ENCODE peak calls at places on chromosomes 7 and 10, in six cellular contexts. G is neuronal stem cell, Q is mesendoderm, C is H1, O is IMR-90, F is mesenchymal stem cell. S is an unnamed sample.

GRCh38 chr7:92875719-92876118 is 39.3 kb upstream of the CDK6 start:
- DNase-seq in G (no peak), Q (no peak), C (no peak), O (peak), F (no peak), S (no peak)

GRCh38 chr7:1673581-1674102 is 3.6 kb downstream of the ELFN1 start:
- DNase-seq in G (no peak), Q (no peak), C (no peak), O (no peak), F (no peak), S (no peak)

GRCh38 chr10:110820321-110820814 is 51.4 kb upstream of the PDCD4 start:
- DNase-seq in G (no peak), Q (no peak), C (no peak), O (no peak), F (no peak), S (no peak)

GRCh38 chr7:26863504-26864308 is 684 bp downstream of the SKAP2 start:
- DNase-seq in G (no peak), Q (no peak), C (no peak), O (peak), F (peak), S (no peak)

GRCh38 chr7:124898523-124898922 is 31.1 kb downstream of the POT1 start:
- DNase-seq in G (no peak), Q (no peak), C (no peak), O (peak), F (peak), S (no peak)

GRCh38 chr7:47491637-47492036 is 90.3 kb downstream of the TNS3 start:
- DNase-seq in G (no peak), Q (no peak), C (no peak), O (no peak), F (no peak), S (no peak)

GRCh38 chr7:70647801-70648491 is 484.0 kb upstream of the GALNT17 start:
- DNase-seq in G (no peak), Q (peak), C (no peak), O (peak), F (peak), S (no peak)

GRCh38 chr10:3126741-3127342 is 45.7 kb downstream of the PITRM1 start:
- DNase-seq in G (no peak), Q (peak), C (no peak), O (no peak), F (peak), S (no peak)

GRCh38 chr10:86387221-86387794 is 20.7 kb upstream of the GRID1 start:
- DNase-seq in G (no peak), Q (no peak), C (no peak), O (no peak), F (no peak), S (no peak)

GRCh38 chr10:71059059-71059818 is 153.1 kb upstream of the UNC5B start:
- DNase-seq in G (no peak), Q (no peak), C (no peak), O (no peak), F (no peak), S (no peak)

GRCh38 chr7:136294977-136295376 is 317.8 kb upstream of the MTPN start:
- DNase-seq in G (no peak), Q (peak), C (no peak), O (no peak), F (no peak), S (no peak)

GRCh38 chr10:43316516-43316915 is 49.7 kb upstream of the RASGEF1A start:
- DNase-seq in G (no peak), Q (no peak), C (no peak), O (no peak), F (no peak), S (no peak)

GRCh38 chr10:45373783-45374450 is at the start of gene ALOX5:
- DNase-seq in G (peak), Q (peak), C (no peak), O (no peak), F (no peak), S (peak)

GRCh38 chr10:10489086-10489485 is 528.6 kb upstream of the CELF2 start:
- DNase-seq in G (no peak), Q (no peak), C (no peak), O (no peak), F (no peak), S (no peak)

GRCh38 chr10:627032-627992 is 62.2 kb downstream of the DIP2C start:
- DNase-seq in G (no peak), Q (no peak), C (no peak), O (no peak), F (no peak), S (no peak)

GRCh38 chr10:127964644-127965043 is 57.7 kb downstream of the PTPRE start:
- DNase-seq in G (no peak), Q (no peak), C (no peak), O (no peak), F (no peak), S (peak)

GRCh38 chr7:4138866-4139265 is 543.2 kb upstream of the FOXK1 start:
- DNase-seq in G (no peak), Q (no peak), C (no peak), O (no peak), F (no peak), S (no peak)

GRCh38 chr7:106071999-106072714 is 40.0 kb downstream of the SYPL1 start:
- DNase-seq in G (no peak), Q (peak), C (no peak), O (no peak), F (no peak), S (no peak)

GRCh38 chr10:123144697-123145541 is 3.0 kb upstream of the HMX2 start:
- DNase-seq in G (peak), Q (peak), C (no peak), O (no peak), F (no peak), S (peak)

GRCh38 chr7:88040694-88041093 is 106.6 kb downstream of the ADAM22 start:
- DNase-seq in G (no peak), Q (peak), C (no peak), O (no peak), F (no peak), S (no peak)

GRCh38 chr10:71222541-71223364 is 10.4 kb downstream of the UNC5B start:
- DNase-seq in G (no peak), Q (peak), C (no peak), O (peak), F (peak), S (peak)

GRCh38 chr7:27170936-27171635 is 3.0 kb downstream of the HOXA10 start:
- DNase-seq in G (no peak), Q (peak), C (no peak), O (no peak), F (peak), S (peak)

GRCh38 chr7:130904792-130905191 is 170.8 kb upstream of the KLF14 start:
- DNase-seq in G (no peak), Q (no peak), C (no peak), O (peak), F (peak), S (no peak)

GRCh38 chr7:141674201-141674671 is 27.7 kb downstream of the DENND11 start:
- DNase-seq in G (peak), Q (peak), C (peak), O (no peak), F (no peak), S (peak)

GRCh38 chr10:76085773-76086570 is 654.5 kb downstream of the LRMDA start:
- DNase-seq in G (no peak), Q (no peak), C (no peak), O (no peak), F (peak), S (no peak)

GRCh38 chr10:76082956-76083355 is 651.5 kb downstream of the LRMDA start:
- DNase-seq in G (peak), Q (peak), C (peak), O (peak), F (peak), S (peak)

GRCh38 chr10:76089626-76090185 is 658.3 kb downstream of the LRMDA start:
- DNase-seq in G (no peak), Q (no peak), C (no peak), O (no peak), F (no peak), S (no peak)

GRCh38 chr10:76085002-76085401 is 653.6 kb downstream of the LRMDA start:
- DNase-seq in G (no peak), Q (no peak), C (no peak), O (no peak), F (no peak), S (no peak)

GRCh38 chr10:76086571-76087260 is 655.3 kb downstream of the LRMDA start:
- DNase-seq in G (no peak), Q (peak), C (no peak), O (peak), F (peak), S (peak)
- H3K9ac ChIP-seq in G (no peak), Q (no peak), C (no peak), O (no peak), F (peak), S (no peak)

GRCh38 chr10:8056891-8057331 is 2.4 kb downstream of the GATA3 start:
- DNase-seq in G (peak), Q (no peak), C (no peak), O (no peak), F (peak), S (no peak)

GRCh38 chr10:8055420-8056349 is 1.2 kb downstream of the GATA3 start:
- DNase-seq in G (peak), Q (no peak), C (no peak), O (no peak), F (no peak), S (no peak)

GRCh38 chr10:8054498-8055407 is at the start of gene GATA3:
- DNase-seq in G (peak), Q (peak), C (no peak), O (peak), F (peak), S (peak)

GRCh38 chr10:8057636-8058273 is 3.3 kb downstream of the GATA3 start:
- DNase-seq in G (peak), Q (peak), C (no peak), O (no peak), F (peak), S (no peak)

DNA sequence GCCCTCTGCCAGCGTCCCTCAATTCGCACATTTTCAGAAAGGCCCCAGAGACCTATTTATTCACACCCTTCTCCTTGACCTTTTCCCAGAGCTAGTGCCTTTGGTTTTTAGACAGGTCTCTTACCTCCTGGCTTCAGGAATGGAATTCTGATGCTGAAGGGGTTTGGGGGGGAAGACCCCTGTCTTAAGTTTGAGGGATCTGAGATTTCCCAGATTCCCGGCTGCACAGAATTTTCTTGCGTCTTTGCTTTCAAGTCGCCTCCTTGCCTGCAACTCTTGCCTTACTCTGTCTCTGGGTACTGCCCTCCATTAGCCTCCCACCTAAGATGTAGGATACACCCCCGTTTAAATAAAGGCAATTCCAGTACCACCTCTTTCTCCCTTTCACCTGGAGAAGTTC is 1.9 kb downstream of the GATA3 start:
- DNase-seq in G (peak), Q (no peak), C (no peak), O (no peak), F (no peak), S (no peak)
- H3K4ac ChIP-seq in G (no peak), Q (peak), C (no peak), O (no peak), F (no peak), S (no peak)

GRCh38 chr10:17412323-17412722 is 42.1 kb downstream of the ST8SIA6 start:
- DNase-seq in G (no peak), Q (peak), C (no peak), O (no peak), F (no peak), S (peak)
- H2BK15ac ChIP-seq in G (no peak), Q (no peak), C (no peak), O (no peak), F (no peak), S (no peak)

GRCh38 chr10:29403208-29403607 is 114.3 kb downstream of the LYZL1 start:
- DNase-seq in G (no peak), Q (no peak), C (no peak), O (no peak), F (no peak), S (no peak)
- H3K9ac ChIP-seq in G (no peak), Q (no peak), C (no peak), O (no peak), F (no peak), S (no peak)

GRCh38 chr10:99913831-99914235 is 95.9 kb downstream of the DNMBP start:
- DNase-seq in G (peak), Q (peak), C (peak), O (no peak), F (no peak), S (peak)

GRCh38 chr10:99914236-99914635 is 95.5 kb downstream of the DNMBP start:
- DNase-seq in G (no peak), Q (no peak), C (no peak), O (no peak), F (peak), S (no peak)

GRCh38 chr10:99915414-99915813 is 94.3 kb downstream of the DNMBP start:
- DNase-seq in G (no peak), Q (no peak), C (no peak), O (no peak), F (no peak), S (no peak)

GRCh38 chr10:99917963-99918825 is 91.6 kb downstream of the DNMBP start:
- DNase-seq in G (peak), Q (peak), C (peak), O (peak), F (peak), S (peak)

GRCh38 chr10:99916776-99917175 is 93.0 kb downstream of the DNMBP start:
- DNase-seq in G (no peak), Q (no peak), C (no peak), O (no peak), F (no peak), S (no peak)
- H3K4ac ChIP-seq in G (no peak), Q (peak), C (no peak), O (no peak), F (no peak), S (no peak)

GRCh38 chr7:116809636-116810266 is 52.6 kb upstream of the CAPZA2 start:
- DNase-seq in G (peak), Q (peak), C (no peak), O (peak), F (peak), S (no peak)

GRCh38 chr7:116811768-116812167 is 50.6 kb upstream of the CAPZA2 start:
- DNase-seq in G (no peak), Q (no peak), C (no peak), O (no peak), F (no peak), S (no peak)

GRCh38 chr7:116812905-116813304 is 49.5 kb upstream of the CAPZA2 start:
- DNase-seq in G (no peak), Q (no peak), C (no peak), O (no peak), F (no peak), S (no peak)

GRCh38 chr7:116807011-116807560 is 55.3 kb upstream of the CAPZA2 start:
- DNase-seq in G (no peak), Q (no peak), C (no peak), O (no peak), F (no peak), S (no peak)

DNA sequence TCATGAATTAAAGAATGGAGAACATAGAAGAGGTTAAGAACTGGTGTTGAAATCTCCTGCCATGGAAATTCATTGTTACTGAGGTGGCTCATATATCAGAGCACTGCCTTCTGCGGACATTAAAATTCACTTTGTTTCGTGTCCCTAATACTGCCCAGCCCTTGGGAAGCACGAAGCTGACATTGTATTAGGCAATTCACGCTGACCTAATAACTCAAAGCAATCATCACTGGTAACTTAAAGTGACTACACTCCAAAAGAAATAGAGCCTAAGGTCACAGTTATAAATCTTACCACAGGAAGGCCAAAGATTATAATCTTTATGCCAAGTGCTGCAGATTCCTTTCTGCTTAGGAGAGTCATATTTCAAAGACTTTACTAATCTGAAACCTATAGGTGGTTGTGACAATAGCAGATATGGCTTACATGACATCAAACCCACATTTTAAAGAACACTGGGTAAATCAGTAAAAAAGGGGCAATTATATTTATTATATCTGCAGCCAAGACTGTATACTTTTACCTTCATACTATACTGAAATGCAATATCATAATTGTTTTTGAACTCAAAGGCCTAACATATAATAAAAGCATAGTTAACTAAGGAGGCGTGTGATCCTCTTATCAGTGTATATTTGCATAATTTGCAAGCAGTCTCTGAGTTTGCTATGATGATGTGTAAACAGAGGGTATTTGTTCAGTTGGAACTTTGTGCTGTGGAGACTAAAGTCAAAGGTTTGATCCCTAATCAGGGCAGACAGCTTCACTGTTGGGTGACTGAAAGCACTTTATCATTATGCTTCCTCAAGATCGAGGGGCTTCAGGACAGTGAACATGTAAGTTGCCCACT is 51.9 kb upstream of the CAPZA2 start:
- DNase-seq in G (no peak), Q (peak), C (no peak), O (no peak), F (peak), S (no peak)
- H2BK15ac ChIP-seq in G (no peak), Q (no peak), C (no peak), O (no peak), F (no peak), S (no peak)

DNA sequence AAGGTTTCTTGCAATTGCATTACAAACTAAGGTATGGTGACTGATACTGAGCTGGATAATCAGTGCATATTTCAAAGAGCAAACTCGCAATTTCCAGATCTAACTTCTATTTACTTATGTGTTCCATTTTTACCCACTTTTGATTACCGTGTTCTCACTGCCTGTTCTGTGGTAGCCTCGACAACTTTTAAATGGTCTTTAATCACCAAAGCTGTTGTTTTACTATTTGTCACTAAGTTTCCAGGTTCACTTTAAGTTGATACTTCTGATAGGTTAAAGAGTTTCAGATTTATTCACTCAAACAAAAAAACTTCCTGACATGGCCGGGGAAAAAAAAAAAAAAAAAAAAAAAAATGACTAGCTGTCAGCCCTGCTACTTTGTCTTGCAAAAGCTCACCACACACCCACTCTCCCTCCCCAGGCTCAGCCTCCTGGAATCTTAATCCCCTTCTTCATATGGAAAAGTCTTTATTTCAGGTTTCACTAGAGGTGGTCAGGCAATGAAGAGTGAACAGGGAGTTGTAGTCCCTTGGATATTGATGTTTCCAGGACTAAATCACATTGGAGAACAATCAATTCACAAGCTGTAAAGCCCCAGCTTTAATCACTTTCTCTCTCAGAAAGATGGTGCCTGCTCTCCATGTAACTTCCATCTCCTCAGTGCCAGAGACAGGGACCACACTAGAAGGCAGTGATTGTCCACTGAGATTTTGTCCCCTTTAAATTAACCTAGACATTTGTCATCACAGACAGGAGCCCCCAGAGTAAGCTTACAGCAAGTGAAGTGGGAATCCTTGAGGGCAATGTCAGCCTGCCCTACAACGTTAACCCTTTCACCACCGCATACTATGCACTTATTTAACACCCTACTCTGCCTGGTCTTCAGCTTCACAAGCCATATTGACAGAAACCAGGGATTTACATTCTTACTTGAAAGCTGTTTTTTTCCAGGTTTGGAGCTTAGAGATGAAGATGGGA is 749.1 kb upstream of the SORCS1 start:
- DNase-seq in G (peak), Q (peak), C (no peak), O (no peak), F (no peak), S (peak)
- H3K9ac ChIP-seq in G (no peak), Q (no peak), C (no peak), O (no peak), F (peak), S (no peak)

DNA sequence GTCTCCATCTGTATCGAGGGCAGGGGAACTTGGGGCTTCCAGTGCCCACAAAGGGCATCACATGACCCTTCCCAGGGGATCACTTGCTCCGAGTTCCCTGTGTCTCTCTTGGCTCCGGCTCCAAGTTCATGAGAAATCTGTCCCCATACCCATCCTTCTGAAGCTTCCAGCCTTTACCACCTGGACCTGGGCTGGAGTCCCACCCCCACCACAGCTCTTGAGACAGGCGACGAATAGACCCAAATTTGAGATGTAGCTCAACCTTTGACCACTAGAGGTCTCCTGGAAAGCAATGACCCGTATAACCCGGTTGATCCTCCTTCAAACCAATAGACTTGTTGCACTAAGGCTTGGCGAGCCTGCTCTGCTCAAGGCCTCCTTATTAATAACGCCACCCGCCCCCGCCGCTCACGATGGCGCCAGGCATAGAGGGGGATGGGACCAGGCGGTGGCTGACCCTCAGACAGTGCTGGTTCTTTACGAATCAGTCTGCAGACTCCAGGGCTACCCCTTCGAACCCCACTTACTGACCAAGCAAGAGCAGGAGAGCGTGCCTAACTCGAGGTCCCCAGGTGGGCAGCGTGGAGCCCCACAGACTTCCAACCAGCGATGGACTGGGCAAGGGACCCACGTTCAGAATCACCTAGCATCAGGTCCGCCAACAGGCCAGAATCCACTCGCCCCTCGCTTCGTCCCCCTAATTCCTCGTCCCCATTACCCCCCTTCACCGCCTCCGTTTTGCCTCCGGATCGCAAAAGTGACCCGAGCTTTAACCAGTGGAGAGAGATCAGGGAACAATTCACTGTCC is 4.4 kb upstream of the ARID5B start:
- DNase-seq in G (peak), Q (peak), C (peak), O (peak), F (peak), S (peak)
- H3K4ac ChIP-seq in G (peak), Q (no peak), C (no peak), O (peak), F (peak), S (no peak)